ENCODE peak calls at places on chromosomes 2 and 18, in six cellular contexts. One of them, this sample, is unnamed.
A peak's percentile ranks its signal among the peaks of the same experiment; 100 is the strongest.

GRCh38 chr2:203623616-203624015 is 82.8 kb upstream of the CD28 start:
- DNase-seq in heart right ventricle: no peak
- DNase-seq in epithelial cell of esophagus: peak; percentile 13
- DNase-seq in esophagus squamous epithelium: no peak
- DNase-seq in bronchial epithelial cell: peak; percentile 29
- DNase-seq in colonic mucosa: no peak
- DNase-seq in this sample: no peak

GRCh38 chr2:203758841-203759691 is 52.6 kb downstream of the CD28 start:
- DNase-seq in esophagus squamous epithelium: no peak
- DNase-seq in heart right ventricle: no peak
- DNase-seq in epithelial cell of esophagus: peak; percentile 92
- DNase-seq in colonic mucosa: no peak
- DNase-seq in bronchial epithelial cell: peak; percentile 92
- DNase-seq in this sample: no peak

GRCh38 chr2:240343548-240343947 is 91.9 kb upstream of the GPC1 start:
- DNase-seq in esophagus squamous epithelium: no peak
- DNase-seq in bronchial epithelial cell: peak; percentile 16
- DNase-seq in colonic mucosa: no peak
- DNase-seq in epithelial cell of esophagus: no peak
- DNase-seq in heart right ventricle: no peak
- DNase-seq in this sample: no peak

GRCh38 chr18:22703883-22704626 is 229.1 kb upstream of the RBBP8 start:
- DNase-seq in colonic mucosa: peak; percentile 38
- DNase-seq in epithelial cell of esophagus: peak; percentile 69
- DNase-seq in heart right ventricle: peak; percentile 29
- DNase-seq in bronchial epithelial cell: peak; percentile 63
- DNase-seq in esophagus squamous epithelium: no peak
- DNase-seq in this sample: peak; percentile 56

GRCh38 chr2:68994864-68995263 is 18.1 kb upstream of the ANTXR1 start:
- DNase-seq in bronchial epithelial cell: no peak
- DNase-seq in esophagus squamous epithelium: no peak
- DNase-seq in heart right ventricle: peak; percentile 26
- DNase-seq in colonic mucosa: no peak
- DNase-seq in epithelial cell of esophagus: no peak
- DNase-seq in this sample: no peak

GRCh38 chr2:85791704-85792565 is 38.1 kb downstream of the ATOH8 start:
- DNase-seq in bronchial epithelial cell: no peak
- DNase-seq in heart right ventricle: no peak
- DNase-seq in epithelial cell of esophagus: no peak
- DNase-seq in colonic mucosa: no peak
- DNase-seq in esophagus squamous epithelium: no peak
- DNase-seq in this sample: no peak

GRCh38 chr2:118190365-118190916 is 102.2 kb downstream of the INSIG2 start:
- DNase-seq in colonic mucosa: no peak
- DNase-seq in epithelial cell of esophagus: peak; percentile 7
- DNase-seq in bronchial epithelial cell: peak; percentile 43
- DNase-seq in heart right ventricle: no peak
- DNase-seq in esophagus squamous epithelium: no peak
- DNase-seq in this sample: no peak

GRCh38 chr2:160054984-160055725 is 7.3 kb downstream of the PLA2R1 start:
- DNase-seq in epithelial cell of esophagus: peak; percentile 54
- DNase-seq in esophagus squamous epithelium: no peak
- DNase-seq in bronchial epithelial cell: no peak
- DNase-seq in heart right ventricle: no peak
- DNase-seq in colonic mucosa: no peak
- DNase-seq in this sample: no peak

GRCh38 chr2:183010112-183010511 is 28.1 kb downstream of the NCKAP1 start:
- DNase-seq in esophagus squamous epithelium: no peak
- DNase-seq in colonic mucosa: no peak
- DNase-seq in heart right ventricle: peak; percentile 30
- DNase-seq in epithelial cell of esophagus: peak; percentile 8
- DNase-seq in bronchial epithelial cell: peak; percentile 27
- DNase-seq in this sample: no peak

GRCh38 chr2:12915792-12916191 is 199.1 kb downstream of the TRIB2 start:
- DNase-seq in epithelial cell of esophagus: no peak
- DNase-seq in heart right ventricle: no peak
- DNase-seq in bronchial epithelial cell: no peak
- DNase-seq in colonic mucosa: no peak
- DNase-seq in esophagus squamous epithelium: no peak
- DNase-seq in this sample: no peak

GRCh38 chr2:198374375-198375072 is 570.1 kb downstream of the PLCL1 start:
- DNase-seq in bronchial epithelial cell: peak; percentile 57
- DNase-seq in colonic mucosa: peak; percentile 82
- DNase-seq in epithelial cell of esophagus: peak; percentile 82
- DNase-seq in esophagus squamous epithelium: no peak
- DNase-seq in heart right ventricle: peak; percentile 6
- DNase-seq in this sample: peak; percentile 67

GRCh38 chr2:100365434-100365833 is 43.1 kb upstream of the LONRF2 start:
- DNase-seq in colonic mucosa: peak; percentile 32
- DNase-seq in bronchial epithelial cell: peak; percentile 99
- DNase-seq in epithelial cell of esophagus: peak; percentile 99
- DNase-seq in heart right ventricle: peak; percentile 35
- DNase-seq in esophagus squamous epithelium: peak; percentile 7
- DNase-seq in this sample: no peak

GRCh38 chr2:10272464-10272863 is 30.2 kb upstream of the HPCAL1 start:
- DNase-seq in colonic mucosa: no peak
- DNase-seq in bronchial epithelial cell: no peak
- DNase-seq in heart right ventricle: no peak
- DNase-seq in esophagus squamous epithelium: no peak
- DNase-seq in epithelial cell of esophagus: no peak
- DNase-seq in this sample: no peak

GRCh38 chr2:197089659-197090058 is 163.2 kb upstream of the PGAP1 start:
- DNase-seq in bronchial epithelial cell: peak; percentile 46
- DNase-seq in colonic mucosa: no peak
- DNase-seq in epithelial cell of esophagus: peak; percentile 68
- DNase-seq in esophagus squamous epithelium: no peak
- DNase-seq in heart right ventricle: no peak
- DNase-seq in this sample: no peak

GRCh38 chr2:235230809-235231601 is 262.8 kb upstream of the AGAP1 start:
- DNase-seq in bronchial epithelial cell: peak; percentile 15
- DNase-seq in colonic mucosa: no peak
- DNase-seq in esophagus squamous epithelium: no peak
- DNase-seq in heart right ventricle: no peak
- DNase-seq in epithelial cell of esophagus: peak; percentile 6
- DNase-seq in this sample: no peak

GRCh38 chr2:196967126-196967525 is 40.6 kb upstream of the PGAP1 start:
- DNase-seq in esophagus squamous epithelium: no peak
- DNase-seq in bronchial epithelial cell: peak; percentile 45
- DNase-seq in colonic mucosa: peak; percentile 35
- DNase-seq in heart right ventricle: peak; percentile 20
- DNase-seq in epithelial cell of esophagus: peak; percentile 40
- DNase-seq in this sample: no peak

GRCh38 chr2:51222106-51222505 is 190.2 kb upstream of the NRXN1 start:
- DNase-seq in colonic mucosa: no peak
- DNase-seq in bronchial epithelial cell: no peak
- DNase-seq in epithelial cell of esophagus: no peak
- DNase-seq in esophagus squamous epithelium: no peak
- DNase-seq in heart right ventricle: no peak
- DNase-seq in this sample: no peak

GRCh38 chr2:151040036-151040435 is 221.6 kb downstream of the RBM43 start:
- DNase-seq in heart right ventricle: no peak
- DNase-seq in epithelial cell of esophagus: peak; percentile 92
- DNase-seq in esophagus squamous epithelium: no peak
- DNase-seq in bronchial epithelial cell: peak; percentile 93
- DNase-seq in colonic mucosa: no peak
- DNase-seq in this sample: no peak

GRCh38 chr2:74564222-74564621 is 9.7 kb downstream of the DOK1 start:
- DNase-seq in epithelial cell of esophagus: peak; percentile 64
- DNase-seq in esophagus squamous epithelium: no peak
- DNase-seq in heart right ventricle: no peak
- DNase-seq in colonic mucosa: no peak
- DNase-seq in bronchial epithelial cell: peak; percentile 64
- DNase-seq in this sample: no peak

DNA sequence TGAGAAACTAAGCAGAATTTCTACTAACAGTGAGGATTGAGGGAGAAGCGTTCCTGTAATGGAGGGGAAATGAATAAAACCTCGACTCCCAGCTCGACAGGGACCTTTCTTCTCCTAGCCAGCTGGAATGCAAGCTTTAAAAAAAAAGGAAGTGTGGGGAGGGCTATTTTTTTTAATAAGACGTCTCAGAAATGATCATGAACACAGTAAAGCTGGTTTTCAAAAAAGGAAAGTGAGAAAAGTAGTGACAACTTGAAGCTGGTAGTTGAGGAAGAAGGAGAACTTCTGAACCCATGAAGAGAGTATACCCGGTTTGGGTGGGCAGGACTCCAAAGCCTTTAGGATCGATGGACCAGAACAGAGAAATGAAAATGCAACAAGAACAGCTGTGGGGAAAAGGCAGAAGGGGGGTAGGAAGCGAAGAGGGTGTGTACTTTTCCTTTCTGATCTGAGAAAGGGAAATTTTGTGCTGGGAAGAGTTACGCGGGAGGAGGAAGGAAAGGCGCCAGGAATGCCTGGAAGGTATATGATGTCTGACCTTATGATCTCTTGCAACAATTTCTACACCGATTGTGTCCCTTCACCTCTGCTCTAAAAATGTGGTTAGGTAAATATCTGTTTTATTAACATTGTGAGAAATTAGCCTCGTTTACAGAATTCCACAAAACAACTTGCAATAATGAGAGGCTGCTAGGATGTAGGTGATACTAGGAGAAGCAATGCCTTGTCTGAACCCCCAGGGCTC is 22.6 kb upstream of the CYP1B1 start:
- DNase-seq in bronchial epithelial cell: no peak
- DNase-seq in colonic mucosa: no peak
- DNase-seq in heart right ventricle: peak; percentile 43
- DNase-seq in esophagus squamous epithelium: no peak
- DNase-seq in epithelial cell of esophagus: no peak
- DNase-seq in this sample: no peak
- H3K4me3 ChIP-seq in bronchial epithelial cell: no peak overlapping the region
- H3K4me3 ChIP-seq in colonic mucosa: no peak overlapping the region
- H3K4me3 ChIP-seq in heart right ventricle: peak overlapping the region; percentile 28
- H3K4me3 ChIP-seq in esophagus squamous epithelium: peak overlapping the region; percentile 52
- H3K4me3 ChIP-seq in epithelial cell of esophagus: no peak overlapping the region
- H3K4me3 ChIP-seq in this sample: no peak overlapping the region

DNA sequence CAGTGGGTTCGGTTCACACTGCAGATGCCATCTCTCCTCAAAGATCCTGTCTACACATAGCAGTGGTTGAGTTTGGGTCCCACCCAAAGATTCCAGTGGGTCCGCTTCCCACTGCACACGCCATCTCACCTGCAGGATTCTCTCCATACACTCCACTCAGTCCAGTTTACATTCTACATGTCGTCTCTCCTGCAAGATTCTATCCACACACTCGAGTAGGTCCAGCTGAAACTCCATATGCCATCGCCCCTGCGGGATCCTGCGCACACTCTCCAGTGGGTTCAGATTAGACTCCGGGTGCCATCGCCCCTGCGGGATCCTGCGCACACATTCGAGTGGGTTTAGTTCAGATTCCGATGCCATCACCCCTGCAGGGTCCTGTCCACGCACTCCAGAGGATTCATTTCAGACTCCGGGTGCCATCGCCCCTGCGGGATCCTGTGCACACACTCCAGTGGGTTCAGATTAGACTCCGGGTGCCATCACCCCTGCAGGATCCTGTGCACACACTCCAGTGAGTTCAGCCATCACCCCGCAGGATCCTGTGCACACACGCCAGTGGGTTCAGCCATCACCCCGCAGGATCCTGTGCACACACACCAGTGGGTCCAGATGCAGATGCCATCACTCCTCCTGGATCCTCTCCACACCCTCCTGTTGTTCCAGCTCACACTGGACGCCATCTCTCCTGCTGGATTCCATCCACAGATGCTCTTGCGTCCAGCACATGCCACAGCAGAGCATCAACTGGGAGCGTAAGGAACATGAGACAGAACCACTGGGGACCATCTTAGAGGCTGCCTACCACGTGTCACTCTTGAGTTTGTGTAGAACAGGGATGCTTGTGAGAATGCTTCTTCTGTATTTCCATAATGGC is 3.0 kb upstream of the PXDN start:
- DNase-seq in epithelial cell of esophagus: no peak
- DNase-seq in esophagus squamous epithelium: no peak
- DNase-seq in colonic mucosa: peak; percentile 5
- DNase-seq in bronchial epithelial cell: no peak
- DNase-seq in heart right ventricle: no peak
- DNase-seq in this sample: no peak
- TF ChIP-seq CTCF in epithelial cell of esophagus: no peak
- TF ChIP-seq CTCF in esophagus squamous epithelium: no peak
- TF ChIP-seq CTCF in colonic mucosa: no peak
- TF ChIP-seq CTCF in bronchial epithelial cell: no peak
- TF ChIP-seq CTCF in heart right ventricle: no peak
- TF ChIP-seq CTCF in this sample: no peak

GRCh38 chr18:3879836-3880120 is 429.8 kb downstream of the TGIF1 start:
- DNase-seq in colonic mucosa: no peak
- DNase-seq in epithelial cell of esophagus: no peak
- DNase-seq in esophagus squamous epithelium: no peak
- DNase-seq in heart right ventricle: no peak
- DNase-seq in bronchial epithelial cell: no peak
- DNase-seq in this sample: no peak

GRCh38 chr18:3889121-3889520 is 439.1 kb downstream of the TGIF1 start:
- DNase-seq in bronchial epithelial cell: peak; percentile 89
- DNase-seq in esophagus squamous epithelium: no peak
- DNase-seq in epithelial cell of esophagus: peak; percentile 87
- DNase-seq in heart right ventricle: no peak
- DNase-seq in colonic mucosa: no peak
- DNase-seq in this sample: no peak

GRCh38 chr18:3886575-3887322 is 436.8 kb downstream of the TGIF1 start:
- DNase-seq in heart right ventricle: peak; percentile 45
- DNase-seq in esophagus squamous epithelium: no peak
- DNase-seq in epithelial cell of esophagus: no peak
- DNase-seq in colonic mucosa: no peak
- DNase-seq in bronchial epithelial cell: no peak
- DNase-seq in this sample: no peak

GRCh38 chr18:3889803-3890202 is 439.8 kb downstream of the TGIF1 start:
- DNase-seq in epithelial cell of esophagus: peak; percentile 47
- DNase-seq in esophagus squamous epithelium: no peak
- DNase-seq in heart right ventricle: no peak
- DNase-seq in bronchial epithelial cell: peak; percentile 68
- DNase-seq in colonic mucosa: no peak
- DNase-seq in this sample: no peak

DNA sequence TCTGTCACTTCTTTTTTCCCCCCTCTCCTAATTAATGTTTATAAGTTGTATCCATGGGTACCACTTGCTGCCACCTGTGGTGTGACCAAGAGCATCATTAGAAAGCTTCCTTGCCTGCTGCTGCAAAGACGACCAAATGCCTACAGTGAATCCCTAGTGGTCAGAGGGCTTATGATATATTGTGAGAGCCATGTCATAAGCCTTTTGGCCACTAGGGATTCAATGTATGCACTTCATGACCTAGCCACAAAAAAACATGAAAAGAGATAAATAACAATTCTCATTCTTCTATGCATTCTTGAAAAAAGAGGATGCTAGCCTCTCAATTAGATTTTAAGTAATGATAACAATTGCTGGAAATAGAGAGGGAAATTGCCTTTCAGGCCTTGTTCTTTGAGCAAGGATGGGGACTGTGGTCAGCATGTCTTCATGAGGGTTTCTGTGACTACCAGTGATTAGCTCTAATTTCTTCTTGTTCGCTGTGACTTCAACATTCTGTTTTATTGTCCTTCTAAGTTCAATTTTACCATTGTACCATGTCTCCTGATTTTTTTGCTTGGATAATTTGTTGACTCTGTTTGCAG is 435.3 kb downstream of the TGIF1 start:
- DNase-seq in bronchial epithelial cell: no peak
- DNase-seq in esophagus squamous epithelium: no peak
- DNase-seq in epithelial cell of esophagus: no peak
- DNase-seq in heart right ventricle: no peak
- DNase-seq in colonic mucosa: no peak
- DNase-seq in this sample: peak; percentile 26
- H3K4me3 ChIP-seq in bronchial epithelial cell: no peak overlapping the region
- H3K4me3 ChIP-seq in esophagus squamous epithelium: no peak overlapping the region
- H3K4me3 ChIP-seq in epithelial cell of esophagus: no peak overlapping the region
- H3K4me3 ChIP-seq in heart right ventricle: no peak overlapping the region
- H3K4me3 ChIP-seq in colonic mucosa: no peak overlapping the region
- H3K4me3 ChIP-seq in this sample: no peak overlapping the region

GRCh38 chr2:26629346-26629630 is 11.9 kb downstream of the CIB4 start:
- DNase-seq in epithelial cell of esophagus: no peak
- DNase-seq in esophagus squamous epithelium: no peak
- DNase-seq in bronchial epithelial cell: no peak
- DNase-seq in heart right ventricle: no peak
- DNase-seq in colonic mucosa: no peak
- DNase-seq in this sample: no peak
- TF ChIP-seq CTCF in epithelial cell of esophagus: no peak
- TF ChIP-seq CTCF in esophagus squamous epithelium: no peak
- TF ChIP-seq CTCF in bronchial epithelial cell: no peak
- TF ChIP-seq CTCF in heart right ventricle: no peak
- TF ChIP-seq CTCF in colonic mucosa: no peak
- TF ChIP-seq CTCF in this sample: no peak